ENCODE peak calls at places on chromosomes 11 and 22, in seven cellular contexts. M is AG20443; I is activated CD8-positive, alpha-beta memory T cell treated with anti-CD3 and anti-CD28 coated beads for 48 hours; V is colonic mucosa; P is activated T-cell treated with anti-CD3 and anti-CD28 coated beads for 1 hour; H is foreskin melanocyte; Z is T-cell. U is an unnamed sample.

GRCh38 chr11:13118194-13118593 is 109.1 kb downstream of the RASSF10 start:
- DNase-seq in M (peak; percentile 86), Z (no peak), I (no peak), H (peak; percentile 31), P (no peak), V (no peak), U (no peak)

GRCh38 chr11:119087747-119088241 is 3.1 kb downstream of the HMBS start:
- DNase-seq in M (no peak), P (no peak), Z (no peak), H (no peak), I (no peak), V (no peak), U (no peak)

GRCh38 chr11:69449320-69450063 is 32.0 kb upstream of the LINC01488 start:
- DNase-seq in P (no peak), V (no peak), Z (no peak), M (peak; percentile 47), H (peak; percentile 94), I (no peak), U (no peak)

GRCh38 chr11:70212227-70212811 is 9.2 kb downstream of the FADD start:
- DNase-seq in I (no peak), H (no peak), Z (no peak), P (no peak), M (no peak), V (peak; percentile 84), U (no peak)

GRCh38 chr11:57094206-57094940 is 87.4 kb upstream of the LRRC55 start:
- DNase-seq in I (no peak), Z (no peak), V (no peak), H (peak; percentile 57), M (peak; percentile 11), P (no peak), U (no peak)

GRCh38 chr11:114129699-114130659 is 70.5 kb downstream of the ZBTB16 start:
- DNase-seq in H (no peak), V (no peak), M (no peak), I (no peak), Z (no peak), P (no peak), U (no peak)

GRCh38 chr11:45852712-45853101 is 5.4 kb downstream of the CRY2 start:
- DNase-seq in M (no peak), P (no peak), I (no peak), Z (no peak), V (no peak), H (no peak), U (no peak)

GRCh38 chr11:17013548-17014320 is 480 bp downstream of the PLEKHA7 start:
- DNase-seq in H (no peak), M (no peak), P (no peak), V (peak; percentile 56), I (no peak), Z (no peak), U (no peak)

GRCh38 chr11:68049509-68050370 is 10.9 kb downstream of the TCIRG1 start:
- DNase-seq in P (no peak), M (no peak), H (no peak), V (no peak), Z (no peak), I (no peak), U (no peak)

GRCh38 chr11:59224419-59224928 is 11.7 kb upstream of the MPEG1 start:
- DNase-seq in I (no peak), V (no peak), M (peak; percentile 15), P (no peak), H (no peak), Z (no peak), U (no peak)

GRCh38 chr11:3161720-3162409 is 3.2 kb downstream of the OSBPL5 start:
- DNase-seq in H (no peak), I (no peak), M (no peak), P (no peak), V (no peak), Z (no peak), U (no peak)

GRCh38 chr11:76668362-76669155 is 2.0 kb downstream of the LRRC32 start:
- DNase-seq in H (no peak), P (no peak), M (no peak), I (no peak), V (no peak), Z (no peak), U (no peak)

GRCh38 chr11:68160100-68160695 is 39.0 kb upstream of the CHKA start:
- DNase-seq in I (no peak), V (no peak), Z (no peak), P (no peak), M (no peak), H (no peak), U (no peak)

GRCh38 chr11:125070699-125071254 is 7.7 kb downstream of the SLC37A2 start:
- DNase-seq in V (peak; percentile 64), H (no peak), M (peak; percentile 88), I (no peak), Z (no peak), P (no peak), U (no peak)

GRCh38 chr11:113133071-113133470 is 171.9 kb downstream of the NCAM1 start:
- DNase-seq in H (no peak), P (no peak), I (no peak), V (no peak), Z (no peak), M (no peak), U (no peak)

GRCh38 chr22:38257170-38257569 is 15.6 kb downstream of the TMEM184B start:
- DNase-seq in H (no peak), V (no peak), P (no peak), I (no peak), Z (no peak), M (peak; percentile 80), U (no peak)

GRCh38 chr11:134313379-134313778 is 18.4 kb upstream of the GLB1L2 start:
- DNase-seq in V (no peak), H (no peak), M (no peak), Z (no peak), P (no peak), I (no peak), U (no peak)

GRCh38 chr11:68841718-68842426 is at the start of gene CPT1A:
- DNase-seq in Z (peak; percentile 36), I (no peak), M (peak; percentile 94), H (peak; percentile 47), P (peak; percentile 56), V (peak; percentile 86), U (no peak)